ENCODE peak calls at places on chromosomes 4 and X, in five cellular contexts. Q, A, U, E and C are unnamed samples.

GRCh38 chr4:138910914-138911336 is 104.7 kb upstream of the NOCT start:
- DNase-seq in Q (peak; percentile 92), E (peak; percentile 55), U (peak; percentile 5), A (no peak), C (peak; percentile 90)

GRCh38 chr4:152408514-152409327 is 127.2 kb downstream of the FBXW7 start:
- DNase-seq in U (no peak), E (peak; percentile 37), A (no peak), Q (peak; percentile 28), C (peak; percentile 20)

GRCh38 chr4:112213091-112213490 is 18.5 kb upstream of the AP1AR start:
- DNase-seq in A (no peak), U (no peak), E (peak; percentile 30), Q (peak; percentile 25), C (no peak)

GRCh38 chrX:53831662-53832635 is 145.4 kb upstream of the HUWE1 start:
- DNase-seq in E (peak; percentile 20), Q (peak; percentile 38), U (no peak), A (peak; percentile 40), C (peak; percentile 40)

GRCh38 chr4:108646706-108647105 is 3.7 kb upstream of the OSTC start:
- DNase-seq in Q (no peak), E (no peak), A (no peak), U (no peak), C (no peak)

GRCh38 chrX:2697306-2697705 is 6.2 kb downstream of the CD99 start:
- DNase-seq in A (no peak), U (no peak), E (no peak), Q (no peak), C (no peak)

GRCh38 chrX:76550016-76550415 is 122.5 kb downstream of the MAGEE1 start:
- DNase-seq in U (no peak), E (no peak), A (no peak), Q (no peak), C (no peak)

GRCh38 chr4:64497526-64497925 is 88.3 kb upstream of the TECRL start:
- DNase-seq in U (no peak), Q (no peak), A (no peak), E (no peak), C (no peak)

GRCh38 chr4:15003891-15004700 is 1.8 kb downstream of the CPEB2 start:
- DNase-seq in U (no peak), A (no peak), E (no peak), Q (peak; percentile 46), C (no peak)

GRCh38 chr4:87978656-87979055 is 3.1 kb downstream of the SPP1 start:
- DNase-seq in A (no peak), E (no peak), U (no peak), Q (peak; percentile 9), C (peak; percentile 40)

GRCh38 chr4:4590496-4590895 is 48.6 kb upstream of the STX18 start:
- DNase-seq in U (no peak), A (no peak), Q (no peak), E (no peak), C (no peak)

GRCh38 chr4:155025762-155026457 is 182.5 kb upstream of the NPY2R start:
- DNase-seq in E (peak; percentile 48), A (no peak), U (peak; percentile 38), Q (peak; percentile 44), C (peak; percentile 70)

GRCh38 chr4:86641516-86642090 is 47.5 kb downstream of the PTPN13 start:
- DNase-seq in U (no peak), A (no peak), E (no peak), Q (no peak), C (no peak)

GRCh38 chr4:3223986-3224748 is 24.8 kb upstream of the MSANTD1 start:
- DNase-seq in U (no peak), Q (no peak), A (no peak), E (no peak), C (no peak)

GRCh38 chrX:49077941-49078340 is 1.7 kb downstream of the WDR45 start:
- DNase-seq in Q (no peak), U (no peak), E (no peak), A (no peak), C (no peak)

GRCh38 chr4:81564025-81564424 is 92.3 kb upstream of the RASGEF1B start:
- DNase-seq in E (no peak), U (no peak), A (no peak), Q (no peak), C (no peak)

GRCh38 chrX:153414838-153415552 is 3.7 kb downstream of the ZFP92 start:
- DNase-seq in A (no peak), E (no peak), Q (no peak), U (no peak), C (no peak)

GRCh38 chr4:158778712-158779111 is 9.9 kb downstream of the FNIP2 start:
- DNase-seq in Q (no peak), U (no peak), E (no peak), A (no peak), C (no peak)

GRCh38 chrX:45138525-45138924 is 62.2 kb downstream of the DIPK2B start:
- DNase-seq in E (no peak), U (no peak), Q (no peak), A (no peak), C (no peak)

GRCh38 chr4:133320576-133321170 is 171.6 kb downstream of the PCDH10 start:
- DNase-seq in A (no peak), U (no peak), E (peak; percentile 26), Q (peak; percentile 25), C (peak; percentile 21)

GRCh38 chrX:66015152-66015827 is 24.6 kb downstream of the VSIG4 start:
- DNase-seq in Q (peak; percentile 88), A (peak; percentile 68), U (no peak), E (no peak), C (no peak)

GRCh38 chr4:54783402-54784110 is 125.8 kb downstream of the KIT start:
- DNase-seq in E (peak; percentile 17), A (no peak), U (no peak), Q (no peak), C (no peak)

DNA sequence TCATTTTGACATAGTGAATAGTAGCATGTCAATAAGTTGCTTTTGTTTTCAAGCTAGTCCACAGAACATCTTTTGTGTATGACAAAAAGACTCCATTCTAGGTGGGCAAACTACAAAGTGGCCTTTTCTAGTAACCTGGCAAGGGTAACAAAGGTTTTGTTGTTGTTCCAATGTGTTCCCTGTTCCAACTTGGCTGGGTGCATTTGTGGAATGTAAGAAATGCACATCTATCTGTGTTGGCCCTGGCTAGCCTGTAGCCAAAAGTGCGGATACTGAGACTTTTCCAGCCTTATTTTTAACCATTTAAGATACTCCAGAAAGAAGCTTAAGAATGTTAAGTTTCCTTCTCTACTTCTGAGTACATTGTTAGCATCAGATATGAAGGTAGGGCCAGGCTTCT is 118.7 kb upstream of the CHRDL1 start:
- DNase-seq in A (no peak), Q (no peak), E (no peak), U (no peak), C (no peak)
- TF ChIP-seq CHD2 in A (no peak), Q (no peak), E (no peak), U (no peak), C (no peak)

DNA sequence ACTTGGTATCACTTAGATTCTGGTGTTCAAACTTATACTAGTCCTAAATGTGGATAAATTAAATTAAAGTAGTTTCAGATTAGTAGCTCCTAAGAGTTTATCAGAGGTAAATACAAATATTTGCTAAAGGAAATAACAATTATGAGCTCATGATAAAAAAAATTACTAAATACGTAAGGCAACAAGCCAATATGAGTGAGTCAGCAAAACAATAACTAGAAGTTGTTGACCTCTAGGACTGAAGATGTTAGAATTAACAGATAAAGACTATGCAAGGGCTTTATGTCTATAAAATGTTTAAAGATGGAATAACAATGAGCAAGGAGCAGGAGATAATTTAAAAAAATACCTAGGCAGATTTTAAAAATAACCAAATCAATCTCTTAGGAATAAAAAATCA is 195.8 kb downstream of the CLCN4 start:
- DNase-seq in U (no peak), A (no peak), Q (no peak), E (no peak), C (no peak)
- TF ChIP-seq CEBPB in U (no peak), A (no peak), Q (no peak), E (no peak), C (no peak)

DNA sequence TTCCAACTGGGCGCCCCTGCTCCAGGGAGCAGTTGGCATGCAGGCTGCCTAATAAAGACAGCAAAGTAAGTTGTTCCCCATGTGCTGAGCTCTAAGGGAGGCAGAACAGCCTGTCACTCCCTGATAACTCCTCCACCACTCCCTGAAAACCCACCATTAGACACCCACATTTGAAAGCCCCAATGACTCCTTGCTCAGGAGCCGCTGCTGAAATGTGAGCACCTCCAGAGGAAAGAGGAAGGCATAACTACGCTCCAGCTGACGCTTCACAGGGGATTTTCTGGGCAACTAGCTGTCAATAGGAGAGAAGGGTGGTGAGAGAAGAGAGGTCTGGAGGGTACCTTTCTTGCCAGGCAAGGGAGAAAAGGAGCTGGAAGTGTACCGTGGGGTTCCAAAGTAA is 62.5 kb downstream of the NPY1R start:
- DNase-seq in A (no peak), E (no peak), Q (peak; percentile 65), U (no peak), C (no peak)
- TF ChIP-seq CHD2 in A (no peak), E (no peak), Q (no peak), U (no peak), C (no peak)

DNA sequence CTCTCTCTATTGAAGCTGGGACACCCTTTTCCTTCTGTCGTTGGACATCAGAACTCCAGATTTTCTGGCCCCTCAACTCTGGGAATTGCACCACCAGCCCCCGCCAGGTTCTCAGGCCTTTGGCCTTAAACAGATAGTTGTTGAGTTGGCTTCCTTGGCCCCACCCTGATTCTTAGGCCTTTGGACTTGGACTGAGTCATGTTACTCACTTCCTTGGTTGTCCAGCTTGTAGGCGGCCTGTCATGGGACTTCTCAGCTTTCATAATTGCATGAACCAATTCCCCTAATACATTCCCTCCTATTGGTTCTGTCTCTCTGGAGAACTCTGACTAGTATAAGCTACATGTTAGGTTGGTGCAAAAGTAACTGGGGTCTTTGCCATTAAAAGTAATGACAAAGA is 195.7 kb downstream of the GPAT3 start:
- DNase-seq in A (no peak), U (no peak), E (no peak), Q (peak; percentile 10), C (no peak)
- TF ChIP-seq CEBPB in A (no peak), U (no peak), E (no peak), Q (no peak), C (no peak)

DNA sequence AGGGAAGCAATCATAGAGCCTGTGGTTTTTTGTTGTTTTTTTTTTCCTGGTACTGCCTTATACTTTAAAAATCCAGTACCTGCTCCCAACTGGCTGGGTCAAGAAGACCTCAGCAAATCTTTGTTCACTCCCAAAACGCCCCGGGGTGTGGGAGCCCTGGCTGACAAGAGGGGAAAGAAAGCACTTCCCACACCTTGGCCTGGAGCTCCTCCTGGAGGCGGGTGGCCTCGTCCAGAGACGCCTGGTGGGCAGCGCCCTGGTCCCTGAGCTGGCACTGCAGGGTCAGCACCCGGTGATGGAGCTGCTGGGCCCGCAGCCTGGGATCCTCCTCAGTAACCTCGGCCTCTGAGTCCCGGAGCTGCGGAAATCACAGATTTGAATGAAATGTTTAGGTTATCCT is 38.2 kb downstream of the C4orf50 start:
- DNase-seq in U (peak; percentile 56), Q (peak; percentile 12), E (no peak), A (no peak), C (peak; percentile 33)
- TF ChIP-seq CHD2 in U (no peak), Q (no peak), E (no peak), A (no peak), C (no peak)

GRCh38 chr4:129900430-129900953 is 804.5 kb downstream of the C4orf33 start:
- DNase-seq in A (no peak), U (no peak), E (peak; percentile 26), Q (no peak), C (no peak)
- TF ChIP-seq CEBPB in A (no peak), U (no peak), E (no peak), Q (no peak), C (no peak)

GRCh38 chr4:165177725-165178666 is 29.4 kb upstream of the KLHL2 start:
- DNase-seq in Q (no peak), E (no peak), A (peak; percentile 11), U (no peak), C (no peak)
- TF ChIP-seq CHD2 in Q (no peak), E (no peak), A (no peak), U (no peak), C (no peak)